ENCODE peak calls at places on chromosomes 12 and 14, in nine cellular contexts. One of them, this sample, is unnamed.
A peak's percentile ranks its signal among the peaks of the same experiment; 100 is the strongest.

GRCh38 chr14:50423529-50423928 is 26.8 kb upstream of the CDKL1 start:
- DNase-seq in GM23338: no peak
- DNase-seq in MM.1S: no peak
- DNase-seq in astrocyte: no peak
- DNase-seq in hepatocyte: no peak
- DNase-seq in HCT116: no peak
- DNase-seq in mammary epithelial cell: no peak
- DNase-seq in Karpas-422: no peak
- DNase-seq in IMR-90: no peak
- DNase-seq in this sample: no peak

GRCh38 chr14:24145700-24146621 is at the start of gene PSME2:
- DNase-seq in hepatocyte: no peak
- DNase-seq in astrocyte: peak; percentile 69
- DNase-seq in MM.1S: no peak
- DNase-seq in mammary epithelial cell: no peak
- DNase-seq in GM23338: no peak
- DNase-seq in IMR-90: peak; percentile 80
- DNase-seq in HCT116: no peak
- DNase-seq in Karpas-422: peak; percentile 73
- DNase-seq in this sample: no peak

GRCh38 chr14:49420201-49420600 is 166.0 kb downstream of the RPS29 start:
- DNase-seq in HCT116: no peak
- DNase-seq in IMR-90: no peak
- DNase-seq in GM23338: no peak
- DNase-seq in astrocyte: no peak
- DNase-seq in mammary epithelial cell: no peak
- DNase-seq in hepatocyte: no peak
- DNase-seq in MM.1S: no peak
- DNase-seq in Karpas-422: no peak
- DNase-seq in this sample: no peak

GRCh38 chr12:52380271-52380694 is 5.2 kb downstream of the KRT84 start:
- DNase-seq in HCT116: no peak
- DNase-seq in MM.1S: no peak
- DNase-seq in IMR-90: no peak
- DNase-seq in hepatocyte: peak; percentile 48
- DNase-seq in astrocyte: no peak
- DNase-seq in Karpas-422: peak; percentile 63
- DNase-seq in mammary epithelial cell: peak; percentile 58
- DNase-seq in GM23338: peak; percentile 54
- DNase-seq in this sample: peak; percentile 8

GRCh38 chr12:70948976-70949336 is 28.4 kb upstream of the PTPRR start:
- DNase-seq in hepatocyte: no peak
- DNase-seq in IMR-90: no peak
- DNase-seq in GM23338: no peak
- DNase-seq in HCT116: no peak
- DNase-seq in mammary epithelial cell: no peak
- DNase-seq in Karpas-422: no peak
- DNase-seq in MM.1S: no peak
- DNase-seq in astrocyte: no peak
- DNase-seq in this sample: no peak

GRCh38 chr12:96212456-96213375 is 18.5 kb downstream of the ELK3 start:
- DNase-seq in Karpas-422: no peak
- DNase-seq in astrocyte: no peak
- DNase-seq in GM23338: no peak
- DNase-seq in MM.1S: no peak
- DNase-seq in HCT116: no peak
- DNase-seq in IMR-90: no peak
- DNase-seq in hepatocyte: no peak
- DNase-seq in mammary epithelial cell: no peak
- DNase-seq in this sample: no peak

GRCh38 chr14:105532735-105533141 is 6.4 kb downstream of the TMEM121 start:
- DNase-seq in Karpas-422: peak; percentile 89
- DNase-seq in IMR-90: no peak
- DNase-seq in hepatocyte: peak; percentile 4
- DNase-seq in astrocyte: no peak
- DNase-seq in MM.1S: no peak
- DNase-seq in GM23338: peak; percentile 8
- DNase-seq in mammary epithelial cell: no peak
- DNase-seq in HCT116: no peak
- DNase-seq in this sample: peak; percentile 7

GRCh38 chr14:95255487-95255886 is 64.2 kb downstream of the CLMN start:
- DNase-seq in mammary epithelial cell: peak; percentile 87
- DNase-seq in IMR-90: peak; percentile 1
- DNase-seq in hepatocyte: peak; percentile 86
- DNase-seq in HCT116: peak; percentile 38
- DNase-seq in GM23338: peak; percentile 83
- DNase-seq in MM.1S: peak; percentile 38
- DNase-seq in Karpas-422: peak; percentile 97
- DNase-seq in astrocyte: peak; percentile 71
- DNase-seq in this sample: peak; percentile 32

GRCh38 chr12:63151061-63151897 is at the start of gene AVPR1A:
- DNase-seq in Karpas-422: no peak
- DNase-seq in GM23338: peak; percentile 48
- DNase-seq in hepatocyte: peak; percentile 41
- DNase-seq in MM.1S: no peak
- DNase-seq in HCT116: no peak
- DNase-seq in IMR-90: no peak
- DNase-seq in mammary epithelial cell: no peak
- DNase-seq in astrocyte: no peak
- DNase-seq in this sample: no peak

GRCh38 chr12:56450241-56450640 is 1.0 kb upstream of the TIMELESS start:
- DNase-seq in IMR-90: no peak
- DNase-seq in astrocyte: no peak
- DNase-seq in Karpas-422: no peak
- DNase-seq in HCT116: no peak
- DNase-seq in MM.1S: no peak
- DNase-seq in mammary epithelial cell: no peak
- DNase-seq in hepatocyte: no peak
- DNase-seq in GM23338: no peak
- DNase-seq in this sample: no peak

GRCh38 chr14:61618448-61618847 is 76.9 kb upstream of the HIF1A start:
- DNase-seq in GM23338: no peak
- DNase-seq in hepatocyte: no peak
- DNase-seq in mammary epithelial cell: no peak
- DNase-seq in HCT116: no peak
- DNase-seq in astrocyte: no peak
- DNase-seq in IMR-90: no peak
- DNase-seq in MM.1S: no peak
- DNase-seq in Karpas-422: no peak
- DNase-seq in this sample: no peak

GRCh38 chr12:45051490-45052105 is 699 bp upstream of the DBX2 start:
- DNase-seq in MM.1S: no peak
- DNase-seq in astrocyte: no peak
- DNase-seq in IMR-90: no peak
- DNase-seq in mammary epithelial cell: peak; percentile 5
- DNase-seq in Karpas-422: no peak
- DNase-seq in hepatocyte: no peak
- DNase-seq in GM23338: peak; percentile 34
- DNase-seq in HCT116: no peak
- DNase-seq in this sample: peak; percentile 2

DNA sequence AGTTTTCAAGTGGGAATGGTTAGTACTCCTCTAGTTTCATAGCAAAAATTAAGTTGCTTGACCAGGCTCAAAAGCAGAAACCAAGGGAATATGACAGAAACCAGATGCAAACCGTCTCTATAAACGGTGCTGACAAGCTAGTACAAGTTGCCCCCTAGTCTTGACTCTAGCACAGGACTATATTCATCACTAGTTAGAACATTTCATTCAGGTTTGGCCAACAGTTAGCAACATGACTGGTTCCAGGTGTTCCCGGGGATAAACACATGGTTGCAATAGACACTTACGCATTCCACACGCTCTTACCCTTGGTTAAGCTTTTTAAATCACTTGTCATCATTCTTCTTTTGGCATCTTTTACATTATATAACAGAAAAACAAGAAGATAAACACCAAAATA is 103.6 kb downstream of the SCFD1 start:
- DNase-seq in MM.1S: no peak
- DNase-seq in GM23338: no peak
- DNase-seq in IMR-90: no peak
- DNase-seq in hepatocyte: no peak
- DNase-seq in HCT116: no peak
- DNase-seq in Karpas-422: no peak
- DNase-seq in mammary epithelial cell: no peak
- DNase-seq in astrocyte: no peak
- DNase-seq in this sample: no peak
- H3K27me3 ChIP-seq in MM.1S: no peaks in the 10 kb centered on the region
- H3K27me3 ChIP-seq in GM23338: no peaks in the 10 kb centered on the region
- H3K27me3 ChIP-seq in IMR-90: no peaks in the 10 kb centered on the region
- H3K27me3 ChIP-seq in hepatocyte: no peaks in the 10 kb centered on the region
- H3K27me3 ChIP-seq in HCT116: no peaks in the 10 kb centered on the region
- H3K27me3 ChIP-seq in Karpas-422: no peaks in the 10 kb centered on the region
- H3K27me3 ChIP-seq in mammary epithelial cell: no peaks in the 10 kb centered on the region
- H3K27me3 ChIP-seq in astrocyte: no peaks in the 10 kb centered on the region
- H3K27me3 ChIP-seq in this sample: no peaks in the 10 kb centered on the region

GRCh38 chr14:96525452-96525851 is 23.3 kb downstream of the PAPOLA start:
- DNase-seq in hepatocyte: no peak
- DNase-seq in Karpas-422: no peak
- DNase-seq in IMR-90: no peak
- DNase-seq in HCT116: no peak
- DNase-seq in astrocyte: no peak
- DNase-seq in MM.1S: no peak
- DNase-seq in GM23338: no peak
- DNase-seq in mammary epithelial cell: no peak
- DNase-seq in this sample: no peak
- H4K20me1 ChIP-seq in hepatocyte: peaks cover 17% of the 10 kb centered on the region
- H4K20me1 ChIP-seq in Karpas-422: no peaks in the 10 kb centered on the region
- H4K20me1 ChIP-seq in IMR-90: peaks cover 7% of the 10 kb centered on the region
- H4K20me1 ChIP-seq in HCT116: peaks cover 6% of the 10 kb centered on the region
- H4K20me1 ChIP-seq in astrocyte: peaks cover 33% of the 10 kb centered on the region
- H4K20me1 ChIP-seq in MM.1S: no peaks in the 10 kb centered on the region
- H4K20me1 ChIP-seq in GM23338: peaks cover 22% of the 10 kb centered on the region
- H4K20me1 ChIP-seq in mammary epithelial cell: no peaks in the 10 kb centered on the region
- H4K20me1 ChIP-seq in this sample: no peaks in the 10 kb centered on the region

DNA sequence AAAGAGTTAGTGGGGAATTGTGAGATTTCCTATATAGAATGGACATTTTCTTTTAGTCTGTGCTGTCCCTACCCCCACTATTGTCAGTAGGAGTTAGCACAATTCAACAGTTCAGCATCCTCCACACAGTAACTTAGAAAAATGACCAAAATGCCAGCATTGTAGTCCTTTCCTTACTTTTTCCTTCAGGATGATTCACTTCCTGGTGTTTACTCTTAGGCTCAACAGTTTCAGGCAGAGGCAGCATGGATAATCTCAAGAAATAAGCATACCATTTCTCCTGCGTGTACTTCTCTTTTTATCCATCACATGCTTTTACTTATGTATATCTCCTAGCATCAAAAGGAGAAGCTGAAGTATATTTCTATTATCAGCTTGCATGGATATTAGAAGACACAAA is 683.4 kb downstream of the SLC16A7 start:
- DNase-seq in HCT116: no peak
- DNase-seq in mammary epithelial cell: no peak
- DNase-seq in Karpas-422: no peak
- DNase-seq in GM23338: no peak
- DNase-seq in hepatocyte: no peak
- DNase-seq in IMR-90: peak; percentile 84
- DNase-seq in MM.1S: no peak
- DNase-seq in astrocyte: peak; percentile 34
- DNase-seq in this sample: peak; percentile 38
- H3K27me3 ChIP-seq in HCT116: no peaks in the 10 kb centered on the region
- H3K27me3 ChIP-seq in mammary epithelial cell: no peaks in the 10 kb centered on the region
- H3K27me3 ChIP-seq in Karpas-422: no peaks in the 10 kb centered on the region
- H3K27me3 ChIP-seq in GM23338: no peaks in the 10 kb centered on the region
- H3K27me3 ChIP-seq in hepatocyte: no peaks in the 10 kb centered on the region
- H3K27me3 ChIP-seq in IMR-90: no peaks in the 10 kb centered on the region
- H3K27me3 ChIP-seq in MM.1S: no peaks in the 10 kb centered on the region
- H3K27me3 ChIP-seq in astrocyte: no peaks in the 10 kb centered on the region
- H3K27me3 ChIP-seq in this sample: no peaks in the 10 kb centered on the region

DNA sequence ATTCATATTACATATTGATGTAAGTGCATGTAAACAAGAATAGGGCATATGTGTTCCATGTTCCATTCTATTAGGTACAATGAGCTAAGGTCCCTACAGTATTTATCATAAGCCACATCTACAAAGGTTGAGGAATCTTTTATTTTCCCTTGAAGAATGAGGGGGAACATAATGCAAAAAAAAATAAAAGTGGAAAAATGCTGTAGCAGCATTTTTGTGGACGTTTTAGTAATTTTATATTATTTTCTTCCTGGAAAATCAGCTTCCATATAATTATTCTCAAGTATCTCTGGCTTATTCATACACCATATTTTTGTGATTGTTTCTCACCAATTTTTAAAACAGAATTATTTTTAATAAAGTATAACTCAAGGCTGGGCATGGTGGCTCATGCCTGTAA is 148.7 kb downstream of the MED13L start:
- DNase-seq in IMR-90: no peak
- DNase-seq in hepatocyte: no peak
- DNase-seq in MM.1S: no peak
- DNase-seq in astrocyte: no peak
- DNase-seq in HCT116: no peak
- DNase-seq in mammary epithelial cell: no peak
- DNase-seq in Karpas-422: no peak
- DNase-seq in GM23338: no peak
- DNase-seq in this sample: no peak
- H4K20me1 ChIP-seq in IMR-90: peaks cover 69% of the 10 kb centered on the region
- H4K20me1 ChIP-seq in hepatocyte: peaks cover 93% of the 10 kb centered on the region
- H4K20me1 ChIP-seq in MM.1S: peaks cover 20% of the 10 kb centered on the region
- H4K20me1 ChIP-seq in astrocyte: peaks cover 81% of the 10 kb centered on the region
- H4K20me1 ChIP-seq in HCT116: peaks cover 68% of the 10 kb centered on the region
- H4K20me1 ChIP-seq in mammary epithelial cell: peaks cover 10% of the 10 kb centered on the region
- H4K20me1 ChIP-seq in Karpas-422: peaks cover 42% of the 10 kb centered on the region
- H4K20me1 ChIP-seq in GM23338: no peaks in the 10 kb centered on the region
- H4K20me1 ChIP-seq in this sample: peaks cover 2% of the 10 kb centered on the region

DNA sequence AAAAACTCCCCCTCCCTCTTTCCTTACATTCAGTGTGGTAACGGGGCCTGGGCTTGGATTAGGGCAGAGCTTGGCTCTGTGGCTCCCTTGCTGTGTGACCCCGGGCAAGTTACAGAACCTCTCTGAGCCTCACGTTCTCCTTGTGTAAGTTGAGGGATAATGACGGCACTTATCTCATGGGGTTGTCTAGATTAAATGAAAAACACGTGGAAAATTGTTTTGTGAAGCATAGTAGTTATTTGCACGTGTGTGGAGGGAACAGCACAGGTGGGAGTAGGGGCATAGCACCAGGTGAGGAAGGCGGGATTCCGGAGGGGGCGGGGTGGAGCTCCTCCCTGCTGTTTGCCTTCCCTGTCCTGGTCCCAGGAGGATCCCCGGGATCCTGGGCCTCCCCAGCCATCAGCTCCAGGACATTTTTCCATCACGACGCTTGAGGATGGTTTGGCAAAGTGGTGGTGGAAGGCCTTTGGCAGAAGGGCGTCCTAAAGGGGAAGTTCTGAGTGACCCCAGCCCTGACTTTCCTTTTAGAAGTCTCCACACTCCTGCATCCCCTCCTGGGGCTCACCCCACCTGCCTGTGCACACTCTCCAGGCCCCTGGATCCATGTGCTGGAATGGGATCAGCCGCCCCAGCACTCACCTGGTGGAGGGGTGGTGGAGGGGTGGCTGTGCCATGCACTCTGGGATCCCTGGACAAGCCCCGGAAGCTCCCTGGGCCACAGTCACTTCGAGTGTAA is 22.7 kb downstream of the LRTM2 start:
- DNase-seq in IMR-90: no peak
- DNase-seq in HCT116: no peak
- DNase-seq in Karpas-422: no peak
- DNase-seq in mammary epithelial cell: no peak
- DNase-seq in MM.1S: no peak
- DNase-seq in astrocyte: no peak
- DNase-seq in GM23338: no peak
- DNase-seq in hepatocyte: no peak
- DNase-seq in this sample: no peak
- H3K27me3 ChIP-seq in IMR-90: peaks cover 78% of the 10 kb centered on the region
- H3K27me3 ChIP-seq in HCT116: no peaks in the 10 kb centered on the region
- H3K27me3 ChIP-seq in Karpas-422: no peaks in the 10 kb centered on the region
- H3K27me3 ChIP-seq in mammary epithelial cell: no peaks in the 10 kb centered on the region
- H3K27me3 ChIP-seq in MM.1S: peaks cover 84% of the 10 kb centered on the region
- H3K27me3 ChIP-seq in astrocyte: peaks cover 44% of the 10 kb centered on the region
- H3K27me3 ChIP-seq in GM23338: no peaks in the 10 kb centered on the region
- H3K27me3 ChIP-seq in hepatocyte: no peaks in the 10 kb centered on the region
- H3K27me3 ChIP-seq in this sample: peaks cover 20% of the 10 kb centered on the region